ENCODE peak calls at places on chromosomes 12 and 14, in six cellular contexts. J is adrenal gland, G is AG04450, V is Calu3, Q is uterus, Z is cardiac muscle cell. N is an unnamed sample.

GRCh38 chr14:20772650-20773049 is 4.4 kb downstream of the EDDM3B start:
- DNase-seq in J (no peak), G (no peak), V (no peak), Q (no peak), Z (no peak), N (no peak)

GRCh38 chr14:76985021-76985420 is 43.5 kb downstream of the IRF2BPL start:
- DNase-seq in J (no peak), G (no peak), V (no peak), Q (no peak), Z (peak), N (no peak)

GRCh38 chr12:52390739-52391617 is 5.5 kb upstream of the KRT84 start:
- DNase-seq in J (no peak), G (no peak), V (peak), Q (no peak), Z (peak), N (peak)

GRCh38 chr12:63869656-63870055 is 25.2 kb downstream of the SRGAP1 start:
- DNase-seq in J (no peak), G (no peak), V (no peak), Q (no peak), Z (no peak), N (no peak)

GRCh38 chr12:55019784-55020183 is at the start of gene NEUROD4:
- DNase-seq in J (peak), G (peak), V (peak), Q (no peak), Z (peak), N (peak)

GRCh38 chr14:68231832-68232642 is 412.5 kb downstream of the RAD51B start:
- DNase-seq in J (no peak), G (no peak), V (no peak), Q (no peak), Z (no peak), N (no peak)

GRCh38 chr14:58765375-58765774 is 127.6 kb downstream of the DACT1 start:
- DNase-seq in J (no peak), G (no peak), V (no peak), Q (no peak), Z (no peak), N (peak)

GRCh38 chr12:50599366-50600095 is 94.7 kb downstream of the DIP2B start:
- DNase-seq in J (no peak), G (no peak), V (no peak), Q (no peak), Z (no peak), N (no peak)

GRCh38 chr14:68685419-68686211 is 107.3 kb downstream of the ZFP36L1 start:
- DNase-seq in J (no peak), G (no peak), V (peak), Q (peak), Z (no peak), N (no peak)

GRCh38 chr12:112674539-112674938 is 117.0 kb upstream of the RPH3A start:
- DNase-seq in J (no peak), G (no peak), V (no peak), Q (no peak), Z (no peak), N (no peak)

GRCh38 chr14:104210548-104211195 is 72.3 kb downstream of the KIF26A start:
- DNase-seq in J (no peak), G (no peak), V (no peak), Q (no peak), Z (no peak), N (no peak)

GRCh38 chr12:87779016-87779415 is 250.2 kb downstream of the C12orf50 start:
- DNase-seq in J (no peak), G (no peak), V (no peak), Q (no peak), Z (no peak), N (no peak)

GRCh38 chr12:2523881-2524561 is 270.7 kb upstream of the FKBP4 start:
- DNase-seq in J (no peak), G (no peak), V (no peak), Q (no peak), Z (no peak), N (no peak)

GRCh38 chr12:94427520-94428381 is 31.9 kb downstream of the CEP83 start:
- DNase-seq in J (peak), G (peak), V (no peak), Q (peak), Z (peak), N (no peak)

GRCh38 chr12:19965196-19966038 is 402.9 kb upstream of the PDE3A start:
- DNase-seq in J (no peak), G (no peak), V (no peak), Q (no peak), Z (no peak), N (no peak)

GRCh38 chr14:92686763-92687427 is 61.5 kb downstream of the LGMN start:
- DNase-seq in J (peak), G (peak), V (peak), Q (peak), Z (peak), N (peak)

GRCh38 chr14:103735815-103736545 is 20.4 kb downstream of the ZFYVE21 start:
- DNase-seq in J (no peak), G (no peak), V (no peak), Q (no peak), Z (no peak), N (no peak)

GRCh38 chr12:48031135-48031960 is 27.1 kb upstream of the COL2A1 start:
- DNase-seq in J (no peak), G (no peak), V (no peak), Q (no peak), Z (no peak), N (no peak)

GRCh38 chr12:103807561-103808238 is 33.3 kb downstream of the NT5DC3 start:
- DNase-seq in J (no peak), G (no peak), V (no peak), Q (no peak), Z (no peak), N (no peak)

GRCh38 chr14:61125314-61126082 is 144.5 kb downstream of the SLC38A6 start:
- DNase-seq in J (no peak), G (no peak), V (no peak), Q (no peak), Z (no peak), N (no peak)

GRCh38 chr14:100683578-100683977 is 43.1 kb upstream of the DLK1 start:
- DNase-seq in J (no peak), G (no peak), V (no peak), Q (no peak), Z (no peak), N (no peak)

GRCh38 chr12:52697058-52697582 is 6.2 kb downstream of the KRT77 start:
- DNase-seq in J (no peak), G (no peak), V (no peak), Q (no peak), Z (no peak), N (no peak)

GRCh38 chr14:66101662-66102061 is 384.5 kb upstream of the CCDC196 start:
- DNase-seq in J (no peak), G (no peak), V (no peak), Q (no peak), Z (no peak), N (no peak)

GRCh38 chr12:109475993-109476806 is 900 bp downstream of the KCTD10 start:
- DNase-seq in J (no peak), G (no peak), V (no peak), Q (no peak), Z (no peak), N (no peak)

GRCh38 chr12:80838024-80838658 is 99.6 kb downstream of the LIN7A start:
- DNase-seq in J (no peak), G (no peak), V (no peak), Q (no peak), Z (no peak), N (no peak)

GRCh38 chr12:51320695-51321320 is 3.2 kb downstream of the BIN2 start:
- DNase-seq in J (no peak), G (no peak), V (no peak), Q (no peak), Z (peak), N (no peak)

GRCh38 chr14:56555921-56556570 is 23.6 kb upstream of the TMEM260 start:
- DNase-seq in J (no peak), G (no peak), V (no peak), Q (no peak), Z (peak), N (no peak)
- TF ChIP-seq CTCF in J (peak), G (peak), V (peak), Q (peak), Z (peak), N (peak)

GRCh38 chr12:7444537-7444936 is 584 bp upstream of the CD163L1 start:
- DNase-seq in J (no peak), G (no peak), V (no peak), Q (no peak), Z (no peak), N (no peak)

GRCh38 chr12:7444076-7444475 is at the start of gene CD163L1:
- DNase-seq in J (no peak), G (no peak), V (no peak), Q (no peak), Z (no peak), N (no peak)

GRCh38 chr12:7434670-7435069 is 9.3 kb downstream of the CD163L1 start:
- DNase-seq in J (no peak), G (no peak), V (no peak), Q (no peak), Z (no peak), N (no peak)

GRCh38 chr12:7441216-7441615 is 2.7 kb downstream of the CD163L1 start:
- DNase-seq in J (no peak), G (no peak), V (no peak), Q (no peak), Z (no peak), N (no peak)

GRCh38 chr12:7439579-7440505 is 4.1 kb downstream of the CD163L1 start:
- DNase-seq in J (peak), G (peak), V (no peak), Q (no peak), Z (peak), N (peak)
- TF ChIP-seq CTCF in J (no peak), G (no peak), V (no peak), Q (no peak), Z (no peak), N (no peak)

GRCh38 chr12:107091989-107092641 is 1.2 kb downstream of the CRY1 start:
- DNase-seq in J (peak), G (peak), V (peak), Q (peak), Z (peak), N (no peak)
- TF ChIP-seq CTCF in J (peak), G (peak), V (peak), Q (peak), Z (peak), N (peak)

GRCh38 chr12:57654042-57654441 is 21.0 kb upstream of the B4GALNT1 start:
- DNase-seq in J (no peak), G (no peak), V (no peak), Q (no peak), Z (no peak), N (no peak)
- TF ChIP-seq CTCF in J (no peak), G (no peak), V (no peak), Q (no peak), Z (no peak), N (no peak)

GRCh38 chr14:52683985-52684520 is 11.3 kb downstream of the ERO1A start:
- DNase-seq in J (no peak), G (no peak), V (no peak), Q (no peak), Z (no peak), N (no peak)

GRCh38 chr14:52678591-52678990 is 16.8 kb downstream of the ERO1A start:
- DNase-seq in J (no peak), G (no peak), V (no peak), Q (no peak), Z (no peak), N (no peak)
- TF ChIP-seq CTCF in J (peak), G (peak), V (peak), Q (no peak), Z (no peak), N (peak)

DNA sequence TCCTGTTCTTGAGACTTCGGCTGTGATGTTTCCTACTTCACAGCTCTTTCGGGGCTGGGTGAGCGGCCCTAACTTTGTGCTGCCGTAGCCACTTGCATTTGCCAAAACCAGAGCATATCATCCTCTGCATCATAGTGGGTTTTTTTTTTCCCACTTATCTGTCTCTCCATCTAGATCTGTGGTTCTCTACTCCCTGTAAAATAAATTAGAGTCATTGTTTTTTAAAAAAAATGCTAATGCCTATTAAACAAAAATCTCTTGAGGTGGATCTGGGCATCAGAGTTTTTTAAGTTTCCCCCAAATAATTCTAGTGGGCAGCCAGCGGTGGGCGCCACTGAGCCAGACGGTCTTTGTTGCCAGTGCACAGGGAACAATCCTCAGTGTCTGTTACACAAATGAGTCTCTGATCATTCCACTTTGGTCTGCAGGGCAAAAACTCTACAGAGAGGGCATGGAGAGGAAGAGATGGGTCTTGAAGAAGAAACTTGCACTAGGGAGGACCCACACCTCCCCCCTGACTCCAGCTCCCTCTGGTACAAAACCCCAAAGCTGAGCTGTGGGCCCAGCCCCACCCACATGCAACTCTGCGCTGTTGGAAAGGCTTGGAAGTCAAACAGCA is 62.4 kb upstream of the BCL2L14 start:
- DNase-seq in J (no peak), G (no peak), V (no peak), Q (no peak), Z (no peak), N (peak)
- TF ChIP-seq CTCF in J (no peak), G (peak), V (peak), Q (no peak), Z (peak), N (peak)

GRCh38 chr12:44507471-44507870 is 368.6 kb downstream of the NELL2 start:
- DNase-seq in J (no peak), G (no peak), V (no peak), Q (no peak), Z (no peak), N (no peak)

GRCh38 chr12:44511289-44511688 is 364.8 kb downstream of the NELL2 start:
- DNase-seq in J (no peak), G (no peak), V (no peak), Q (no peak), Z (peak), N (no peak)

GRCh38 chr12:44504799-44505198 is 371.3 kb downstream of the NELL2 start:
- DNase-seq in J (no peak), G (no peak), V (no peak), Q (no peak), Z (no peak), N (no peak)

GRCh38 chr12:44509471-44509870 is 366.6 kb downstream of the NELL2 start:
- DNase-seq in J (no peak), G (no peak), V (no peak), Q (no peak), Z (no peak), N (no peak)

GRCh38 chr12:44510510-44510909 is 365.6 kb downstream of the NELL2 start:
- DNase-seq in J (no peak), G (no peak), V (no peak), Q (no peak), Z (no peak), N (no peak)
- TF ChIP-seq CTCF in J (no peak), G (no peak), V (no peak), Q (no peak), Z (no peak), N (peak)

GRCh38 chr14:90000935-90001334 is 45.2 kb downstream of the TDP1 start:
- DNase-seq in J (no peak), G (no peak), V (no peak), Q (no peak), Z (no peak), N (no peak)
- TF ChIP-seq CTCF in J (no peak), G (no peak), V (no peak), Q (no peak), Z (no peak), N (no peak)

N was measured in glutamatergic neuron.